ENCODE peak calls at places on chromosomes 3 and 15, in eight cellular contexts. Q is NCI-H1694, E is AG10803, M is HT1080, X is aorta, Z is Right ventricle myocardium superior, V is NCI-H1092 treated with DMSO at 0.1 percent for 48 hours, B is A549. D is an unnamed sample.

GRCh38 chr3:162610261-162610660 is 1113.7 kb downstream of the OTOL1 start:
- DNase-seq in X (no peak), Z (no peak), V (no peak), E (no peak), M (no peak), B (no peak), Q (no peak), D (no peak)

GRCh38 chr3:51391566-51392300 is 648 bp downstream of the RBM15B start:
- DNase-seq in E (peak), Q (no peak), V (no peak), M (no peak), Z (peak), X (peak), B (no peak), D (peak)

GRCh38 chr15:71899665-71900064 is 89.3 kb downstream of the NR2E3 start:
- DNase-seq in V (no peak), Q (no peak), M (no peak), Z (no peak), E (no peak), B (no peak), X (no peak), D (no peak)

GRCh38 chr15:44735482-44736260 is 657 bp upstream of the TRIM69 start:
- DNase-seq in M (no peak), Q (no peak), B (no peak), E (peak), Z (peak), V (no peak), X (peak), D (no peak)

GRCh38 chr3:126288314-126288713 is 68.9 kb downstream of the KLF15 start:
- DNase-seq in Q (no peak), X (peak), Z (peak), E (no peak), M (no peak), V (no peak), B (no peak), D (no peak)

GRCh38 chr3:85632921-85633320 is 674.1 kb downstream of the CADM2 start:
- DNase-seq in B (no peak), M (no peak), E (no peak), V (no peak), Z (no peak), Q (no peak), X (no peak), D (no peak)

GRCh38 chr15:59352189-59352588 is 20.5 kb downstream of the MYO1E start:
- DNase-seq in Q (no peak), Z (no peak), V (no peak), B (no peak), M (no peak), X (no peak), E (no peak), D (no peak)

GRCh38 chr3:63351159-63352007 is 73.3 kb downstream of the SYNPR start:
- DNase-seq in Q (peak), V (peak), Z (no peak), B (peak), X (no peak), M (peak), E (peak), D (no peak)

GRCh38 chr15:71079208-71080044 is 35.8 kb upstream of the THSD4 start:
- DNase-seq in M (peak), Q (no peak), Z (peak), X (peak), V (no peak), B (no peak), E (peak), D (no peak)

GRCh38 chr3:16550676-16551341 is 37.3 kb upstream of the RFTN1 start:
- DNase-seq in V (peak), Q (peak), M (peak), E (peak), X (no peak), Z (no peak), B (peak), D (no peak)

GRCh38 chr3:56096941-56097340 is 371.3 kb downstream of the ERC2 start:
- DNase-seq in M (no peak), E (no peak), Z (no peak), B (no peak), V (no peak), X (no peak), Q (no peak), D (no peak)

GRCh38 chr3:16186081-16186480 is 11.6 kb downstream of the GALNT15 start:
- DNase-seq in V (no peak), M (no peak), B (no peak), E (no peak), Q (no peak), X (no peak), Z (no peak), D (no peak)

GRCh38 chr3:114127517-114127916 is 51.3 kb downstream of the DRD3 start:
- DNase-seq in Z (no peak), X (no peak), V (no peak), M (no peak), E (no peak), B (no peak), Q (no peak), D (no peak)

GRCh38 chr3:172522871-172523818 is at the start of gene TNFSF10:
- DNase-seq in E (peak), Z (peak), V (no peak), B (no peak), X (no peak), Q (no peak), M (peak), D (peak)

GRCh38 chr3:37272743-37273142 is 98.4 kb upstream of the LRRFIP2 start:
- DNase-seq in Z (no peak), B (no peak), E (peak), X (no peak), Q (no peak), V (no peak), M (no peak), D (no peak)

GRCh38 chr3:148203263-148204010 is 494.3 kb upstream of the AGTR1 start:
- DNase-seq in Z (no peak), V (no peak), X (no peak), E (peak), M (peak), Q (no peak), B (no peak), D (no peak)

GRCh38 chr15:69533504-69533903 is 80.9 kb downstream of the RPLP1 start:
- DNase-seq in Z (no peak), E (peak), X (no peak), B (no peak), M (no peak), Q (no peak), V (no peak), D (no peak)

GRCh38 chr15:101411085-101411484 is 78.4 kb downstream of the PCSK6 start:
- DNase-seq in X (no peak), M (no peak), Z (no peak), E (no peak), Q (no peak), V (no peak), B (no peak), D (peak)

GRCh38 chr3:10417849-10418248 is 87.5 kb downstream of the ATP2B2 start:
- DNase-seq in Z (no peak), Q (no peak), X (no peak), B (peak), M (peak), E (peak), V (peak), D (no peak)

D was measured in upper lobe of right lung.